ENCODE peak calls at places on chromosomes 11 and 22, in eight cellular contexts. I is nephron progenitor cell, S is colonic mucosa, L is cardiac fibroblast, A is astrocyte, G is stomach, K is kidney, T is transverse colon. Y is an unnamed sample.

GRCh38 chr11:36750349-36750748 is 152.3 kb upstream of the RAG2 start:
- DNase-seq in I (no peak), S (no peak), L (no peak), A (no peak), G (no peak), K (no peak), T (no peak), Y (no peak)

GRCh38 chr11:46332568-46333128 is 14.6 kb upstream of the DGKZ start:
- DNase-seq in I (peak), S (no peak), L (no peak), A (no peak), G (no peak), K (no peak), T (no peak), Y (no peak)

GRCh38 chr22:32482708-32483107 is 8.1 kb downstream of the FBXO7 start:
- DNase-seq in I (no peak), S (no peak), L (no peak), A (peak), G (no peak), K (no peak), T (no peak), Y (no peak)

GRCh38 chr22:37197451-37198289 is 9.6 kb upstream of the C1QTNF6 start:
- DNase-seq in I (no peak), S (peak), L (peak), A (peak), G (peak), K (peak), T (peak), Y (no peak)

GRCh38 chr11:78783846-78784245 is 209.2 kb upstream of the NARS2 start:
- DNase-seq in I (no peak), S (no peak), L (no peak), A (no peak), G (no peak), K (no peak), T (no peak), Y (no peak)

GRCh38 chr22:35103756-35104155 is 37.8 kb downstream of the ISX start:
- DNase-seq in I (peak), S (peak), L (no peak), A (no peak), G (no peak), K (no peak), T (peak), Y (no peak)

GRCh38 chr11:113637636-113638035 is 68.5 kb downstream of the TMPRSS5 start:
- DNase-seq in I (no peak), S (no peak), L (no peak), A (no peak), G (no peak), K (no peak), T (no peak), Y (no peak)

GRCh38 chr11:106493751-106494150 is 416.3 kb downstream of the AASDHPPT start:
- DNase-seq in I (no peak), S (no peak), L (peak), A (peak), G (no peak), K (no peak), T (no peak), Y (no peak)

GRCh38 chr11:61754534-61755482 is 2.4 kb downstream of the MYRF start:
- DNase-seq in I (peak), S (no peak), L (peak), A (peak), G (peak), K (no peak), T (no peak), Y (no peak)

GRCh38 chr22:50486561-50487289 is at the start of gene MIOX:
- DNase-seq in I (no peak), S (no peak), L (no peak), A (no peak), G (no peak), K (peak), T (no peak), Y (no peak)

GRCh38 chr11:16125796-16126195 is 230.6 kb downstream of the SOX6 start:
- DNase-seq in I (no peak), S (no peak), L (no peak), A (no peak), G (no peak), K (no peak), T (no peak), Y (no peak)

GRCh38 chr11:45233121-45233803 is 52.9 kb downstream of the SYT13 start:
- DNase-seq in I (peak), S (peak), L (peak), A (no peak), G (peak), K (peak), T (peak), Y (peak)

GRCh38 chr11:8080674-8081590 is at the start of gene TUB:
- DNase-seq in I (peak), S (no peak), L (peak), A (no peak), G (peak), K (no peak), T (no peak), Y (peak)

GRCh38 chr11:3344775-3345174 is 34.2 kb downstream of the ZNF195 start:
- DNase-seq in I (no peak), S (no peak), L (no peak), A (no peak), G (no peak), K (no peak), T (no peak), Y (no peak)

GRCh38 chr11:3338569-3339565 is 40.1 kb downstream of the ZNF195 start:
- DNase-seq in I (no peak), S (no peak), L (no peak), A (no peak), G (no peak), K (no peak), T (no peak), Y (no peak)

GRCh38 chr11:3340025-3340424 is 38.9 kb downstream of the ZNF195 start:
- DNase-seq in I (no peak), S (no peak), L (peak), A (peak), G (no peak), K (no peak), T (no peak), Y (no peak)

GRCh38 chr11:3344327-3344726 is 34.6 kb downstream of the ZNF195 start:
- DNase-seq in I (no peak), S (no peak), L (no peak), A (no peak), G (no peak), K (no peak), T (no peak), Y (no peak)

DNA sequence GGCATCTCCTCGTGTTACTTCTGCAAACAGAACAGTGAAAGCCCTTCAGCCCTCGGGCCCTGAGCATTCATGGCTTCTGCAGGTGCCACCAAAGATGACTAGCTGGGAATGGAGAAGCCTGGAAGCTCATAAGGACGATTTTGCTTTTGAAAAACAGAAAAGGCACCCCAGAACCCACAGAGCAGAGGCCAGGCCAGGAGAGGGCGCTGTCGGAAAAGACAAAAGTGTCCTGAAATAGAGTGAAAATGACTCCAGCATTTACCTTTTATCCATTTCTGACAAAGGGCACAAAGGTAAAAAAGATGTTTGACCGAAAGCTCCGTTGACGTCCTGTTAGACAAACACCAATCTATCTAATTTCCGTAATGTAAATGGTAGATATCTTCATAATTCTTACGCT is 37.6 kb downstream of the ZNF195 start:
- DNase-seq in I (peak), S (peak), L (peak), A (no peak), G (peak), K (no peak), T (peak), Y (peak)
- TF ChIP-seq CTCF in I (peak), S (peak), L (peak), A (peak), G (no peak), K (peak), T (peak), Y (peak)

GRCh38 chr11:101438126-101438525 is 145.7 kb downstream of the TRPC6 start:
- DNase-seq in I (no peak), S (no peak), L (no peak), A (no peak), G (no peak), K (no peak), T (no peak), Y (no peak)

GRCh38 chr11:101441747-101442146 is 142.1 kb downstream of the TRPC6 start:
- DNase-seq in I (no peak), S (no peak), L (peak), A (no peak), G (peak), K (no peak), T (no peak), Y (no peak)

GRCh38 chr11:101442171-101442570 is 141.6 kb downstream of the TRPC6 start:
- DNase-seq in I (no peak), S (no peak), L (peak), A (peak), G (no peak), K (no peak), T (no peak), Y (no peak)

GRCh38 chr11:101436511-101437142 is 147.2 kb downstream of the TRPC6 start:
- DNase-seq in I (peak), S (peak), L (peak), A (peak), G (peak), K (no peak), T (peak), Y (peak)

GRCh38 chr11:101439488-101439887 is 144.3 kb downstream of the TRPC6 start:
- DNase-seq in I (no peak), S (no peak), L (no peak), A (no peak), G (no peak), K (no peak), T (no peak), Y (no peak)
- TF ChIP-seq CTCF in I (no peak), S (no peak), L (peak), A (no peak), G (no peak), K (no peak), T (no peak), Y (peak)

GRCh38 chr11:94295534-94295933 is 8.8 kb upstream of the IZUMO1R start:
- DNase-seq in I (no peak), S (no peak), L (no peak), A (peak), G (no peak), K (no peak), T (no peak), Y (no peak)

GRCh38 chr11:94302806-94303205 is 1.6 kb upstream of the IZUMO1R start:
- DNase-seq in I (no peak), S (no peak), L (no peak), A (no peak), G (no peak), K (no peak), T (no peak), Y (no peak)

GRCh38 chr11:94303884-94304459 is 408 bp upstream of the IZUMO1R start:
- DNase-seq in I (no peak), S (no peak), L (no peak), A (no peak), G (no peak), K (no peak), T (no peak), Y (no peak)

DNA sequence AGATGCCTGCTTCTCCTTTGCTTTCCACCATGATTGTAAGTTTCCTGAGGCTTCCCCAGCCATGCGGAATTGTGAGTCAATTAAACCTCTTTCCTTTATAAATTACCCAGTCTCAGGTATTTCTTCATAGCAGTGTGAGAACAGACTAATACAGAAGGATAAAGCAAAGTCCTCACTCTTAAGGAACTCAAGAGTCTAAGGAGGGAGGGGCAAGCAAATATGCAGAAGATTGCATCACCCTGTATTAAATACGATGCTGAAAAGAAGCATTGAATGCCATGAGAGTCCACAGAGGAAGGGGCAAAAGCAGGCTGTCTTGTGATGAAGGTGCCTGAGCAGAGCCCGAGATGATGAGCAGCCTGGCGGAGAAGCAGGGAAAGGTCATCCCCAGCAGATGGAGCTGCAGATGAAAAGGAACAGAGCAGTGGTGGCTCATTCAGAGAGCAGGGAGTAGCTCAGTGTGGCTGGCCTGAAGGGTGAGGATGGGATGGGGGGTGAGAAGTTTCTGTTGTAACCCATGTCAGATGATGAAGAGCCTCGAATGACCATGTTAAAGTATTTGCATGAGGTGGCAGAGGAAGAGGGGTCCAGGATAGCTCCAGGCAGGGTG is 6.3 kb upstream of the IZUMO1R start:
- DNase-seq in I (no peak), S (no peak), L (no peak), A (no peak), G (no peak), K (no peak), T (no peak), Y (no peak)
- TF ChIP-seq CTCF in I (no peak), S (no peak), L (no peak), A (no peak), G (no peak), K (no peak), T (no peak), Y (no peak)

GRCh38 chr22:45204751-45205623 is 35.7 kb downstream of the KIAA0930 start:
- DNase-seq in I (no peak), S (no peak), L (no peak), A (no peak), G (no peak), K (no peak), T (no peak), Y (no peak)

GRCh38 chr22:45207981-45208664 is 32.6 kb downstream of the KIAA0930 start:
- DNase-seq in I (no peak), S (no peak), L (no peak), A (peak), G (no peak), K (peak), T (no peak), Y (no peak)

GRCh38 chr22:45207533-45207932 is 33.2 kb downstream of the KIAA0930 start:
- DNase-seq in I (no peak), S (no peak), L (no peak), A (no peak), G (no peak), K (no peak), T (no peak), Y (no peak)

GRCh38 chr22:45205624-45205925 is 35.1 kb downstream of the KIAA0930 start:
- DNase-seq in I (no peak), S (no peak), L (no peak), A (no peak), G (no peak), K (no peak), T (no peak), Y (no peak)

GRCh38 chr22:45206233-45206632 is 34.5 kb downstream of the KIAA0930 start:
- DNase-seq in I (no peak), S (no peak), L (no peak), A (no peak), G (no peak), K (no peak), T (no peak), Y (no peak)
- TF ChIP-seq CTCF in I (no peak), S (no peak), L (no peak), A (no peak), G (no peak), K (no peak), T (no peak), Y (no peak)

GRCh38 chr11:66867425-66868040 is 10.7 kb downstream of the LRFN4 start:
- DNase-seq in I (no peak), S (no peak), L (no peak), A (no peak), G (no peak), K (no peak), T (no peak), Y (no peak)
- TF ChIP-seq CTCF in I (no peak), S (no peak), L (no peak), A (no peak), G (no peak), K (no peak), T (no peak), Y (no peak)

GRCh38 chr11:132992838-132993680 is 539.2 kb downstream of the OPCML start:
- DNase-seq in I (no peak), S (no peak), L (no peak), A (peak), G (no peak), K (no peak), T (no peak), Y (peak)
- TF ChIP-seq CTCF in I (no peak), S (no peak), L (no peak), A (peak), G (no peak), K (peak), T (no peak), Y (no peak)

GRCh38 chr11:30192620-30193019 is 38.2 kb upstream of the FSHB start:
- DNase-seq in I (no peak), S (no peak), L (no peak), A (no peak), G (no peak), K (no peak), T (no peak), Y (no peak)

GRCh38 chr11:30197869-30198268 is 32.9 kb upstream of the FSHB start:
- DNase-seq in I (no peak), S (no peak), L (no peak), A (no peak), G (no peak), K (no peak), T (no peak), Y (no peak)

GRCh38 chr11:30196400-30197206 is 34.2 kb upstream of the FSHB start:
- DNase-seq in I (peak), S (peak), L (peak), A (peak), G (peak), K (peak), T (peak), Y (peak)
- TF ChIP-seq CTCF in I (peak), S (peak), L (peak), A (peak), G (no peak), K (peak), T (peak), Y (peak)

DNA sequence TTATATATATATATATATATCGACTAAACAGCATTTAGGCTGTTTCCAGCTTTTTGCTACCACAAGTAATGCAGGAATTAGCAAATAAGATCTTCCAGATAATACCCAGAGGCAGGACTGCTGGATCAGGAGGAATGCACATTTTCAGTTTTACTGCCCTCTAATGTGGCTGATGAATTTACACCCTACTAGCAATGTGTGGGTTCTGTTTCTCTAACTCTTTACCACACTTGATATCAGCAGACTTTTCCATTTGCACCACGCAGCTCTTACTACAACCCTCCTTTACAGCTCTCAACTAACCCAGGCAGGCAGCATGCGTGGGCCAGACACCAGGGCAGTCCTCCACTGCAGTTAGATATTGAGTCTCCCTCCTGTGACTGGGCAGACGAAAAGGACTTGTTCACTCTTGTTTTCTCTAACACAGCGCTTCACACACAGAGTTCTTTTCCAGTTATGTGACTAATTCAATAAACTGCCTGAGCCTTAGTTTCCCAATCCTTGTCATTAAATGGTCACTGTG is 67.7 kb downstream of the IGLL5 start:
- DNase-seq in I (no peak), S (no peak), L (no peak), A (no peak), G (no peak), K (no peak), T (no peak), Y (no peak)
- TF ChIP-seq CTCF in I (no peak), S (no peak), L (no peak), A (no peak), G (no peak), K (no peak), T (no peak), Y (no peak)

Y was measured in endothelial cell.